ENCODE peak calls at places on chromosomes 12 and 14, in ten cellular contexts. I is prostate gland, J is GM12865, X is GM20000, E is fibroblast of villous mesenchyme, G is AG04449, A is endodermal cell, Q is astrocyte, T is fibroblast of lung, L is neural progenitor cell. D is an unnamed sample.
A peak's percentile ranks its signal among the peaks of the same experiment; 100 is the strongest.

GRCh38 chr14:106200539-106201310 is 674.3 kb downstream of the TMEM121 start:
- DNase-seq in E (no peak), A (no peak), L (no peak), G (no peak), J (no peak), X (no peak), Q (no peak), T (no peak), I (no peak), D (no peak)

GRCh38 chr12:16726879-16727278 is 120.9 kb upstream of the LMO3 start:
- DNase-seq in E (no peak), A (no peak), G (no peak), X (no peak), L (no peak), T (peak; percentile 84), I (no peak), Q (peak; percentile 82), J (no peak), D (no peak)

GRCh38 chr14:24052656-24053547 is 1.1 kb downstream of the CARMIL3 start:
- DNase-seq in T (no peak), J (no peak), E (no peak), X (no peak), G (no peak), I (no peak), L (no peak), Q (no peak), A (peak; percentile 21), D (no peak)

GRCh38 chr12:119176267-119177055 is 2.3 kb upstream of the HSPB8 start:
- DNase-seq in Q (peak; percentile 94), G (peak; percentile 74), T (peak; percentile 95), I (peak; percentile 83), A (peak; percentile 82), X (no peak), J (no peak), E (peak; percentile 91), L (peak; percentile 60), D (peak; percentile 86)

GRCh38 chr12:91406920-91407341 is 224.3 kb upstream of the DCN start:
- DNase-seq in A (peak; percentile 51), Q (peak; percentile 32), J (peak; percentile 76), G (no peak), I (no peak), X (peak; percentile 11), E (no peak), T (peak; percentile 36), L (no peak), D (peak; percentile 1)

GRCh38 chr14:55711171-55711811 is 131.3 kb downstream of the KTN1 start:
- DNase-seq in E (peak; percentile 36), X (no peak), T (peak; percentile 49), Q (peak; percentile 35), L (no peak), I (no peak), A (no peak), J (no peak), G (no peak), D (peak; percentile 36)

GRCh38 chr12:102021540-102022246 is 40.1 kb downstream of the WASHC3 start:
- DNase-seq in L (no peak), E (peak; percentile 63), J (no peak), Q (no peak), I (no peak), A (no peak), G (no peak), X (no peak), T (no peak), D (no peak)

GRCh38 chr12:89947437-89948265 is 239.0 kb upstream of the ATP2B1 start:
- DNase-seq in Q (peak; percentile 88), A (peak; percentile 58), L (no peak), X (no peak), I (no peak), T (peak; percentile 91), E (peak; percentile 97), G (peak; percentile 65), J (no peak), D (peak; percentile 88)

GRCh38 chr14:81535399-81536124 is 1.9 kb upstream of the SEL1L start:
- DNase-seq in J (peak; percentile 43), Q (no peak), T (no peak), I (no peak), A (no peak), L (no peak), X (peak; percentile 20), E (no peak), G (no peak), D (no peak)

GRCh38 chr12:127685476-127686234 is 581.3 kb upstream of the TMEM132C start:
- DNase-seq in L (no peak), J (no peak), X (no peak), E (no peak), I (no peak), T (no peak), Q (no peak), G (no peak), A (no peak), D (peak; percentile 25)

GRCh38 chr12:48917857-48918537 is 7.3 kb downstream of the FKBP11 start:
- DNase-seq in X (no peak), T (no peak), L (no peak), J (peak; percentile 20), G (no peak), I (no peak), Q (no peak), A (no peak), E (peak; percentile 24), D (peak; percentile 31)

GRCh38 chr14:106268013-106268727 is 741.8 kb downstream of the TMEM121 start:
- DNase-seq in J (peak; percentile 47), E (no peak), Q (no peak), T (no peak), L (no peak), G (no peak), A (no peak), I (no peak), X (no peak), D (no peak)

GRCh38 chr12:123071401-123072304 is 79.2 kb downstream of the PITPNM2 start:
- DNase-seq in E (peak; percentile 22), Q (no peak), G (no peak), T (no peak), J (no peak), I (no peak), L (peak; percentile 68), A (no peak), X (no peak), D (peak; percentile 40)

DNA sequence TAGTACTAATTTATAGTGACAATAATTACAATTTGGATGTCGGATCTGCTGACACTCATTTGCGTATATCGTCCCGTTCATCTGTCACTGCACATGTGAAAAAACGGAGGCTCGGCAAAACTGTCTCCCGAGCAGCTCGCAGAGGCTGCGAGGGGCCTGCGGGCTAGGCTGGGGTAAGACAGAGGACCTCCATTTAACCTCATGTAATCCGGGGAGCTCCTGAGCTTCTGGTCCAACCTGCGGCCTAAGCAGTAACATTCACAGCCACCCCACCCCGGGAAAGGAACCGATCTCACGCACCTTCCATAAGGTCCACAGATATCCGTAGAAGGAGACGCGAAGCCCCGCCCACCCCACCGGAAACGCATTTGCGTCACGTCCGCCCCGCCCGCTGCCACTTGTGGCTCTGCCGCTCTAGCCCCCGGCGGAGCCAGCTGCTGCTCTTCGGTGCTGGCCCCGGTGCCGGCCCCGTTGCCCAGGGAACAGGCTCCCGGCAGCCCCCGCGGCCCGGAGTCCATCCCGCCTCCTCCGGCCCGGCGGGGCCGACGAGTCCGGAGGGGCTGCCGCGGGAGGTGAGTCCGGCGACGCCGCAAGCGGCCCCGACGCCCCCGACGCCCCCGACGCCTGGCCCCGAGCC is at the start of the genes CINP and TECPR2:
- DNase-seq in G (peak; percentile 65), J (peak; percentile 97), X (peak; percentile 96), I (peak; percentile 98), L (peak; percentile 99), E (peak; percentile 96), Q (peak; percentile 85), T (peak; percentile 93), A (peak; percentile 99), D (peak; percentile 95)
- TF ChIP-seq CTCF in G (no peak), J (no peak), X (no peak), I (no peak), L (no peak), E (no peak), Q (no peak), T (no peak), A (no peak), D (no peak)

GRCh38 chr12:100993916-100994315 is 199.3 kb downstream of the ANO4 start:
- DNase-seq in L (peak; percentile 37), G (no peak), Q (no peak), I (no peak), E (no peak), T (no peak), A (no peak), X (no peak), J (no peak), D (no peak)
- TF ChIP-seq CTCF in L (peak; percentile 43), G (no peak), Q (no peak), I (no peak), E (no peak), T (no peak), A (peak; percentile 65), X (no peak), J (no peak), D (no peak)

GRCh38 chr12:57227315-57228115 is 2.0 kb upstream of the SHMT2 start:
- DNase-seq in T (no peak), Q (no peak), L (no peak), J (no peak), E (no peak), G (no peak), A (no peak), I (no peak), X (no peak), D (peak; percentile 50)

GRCh38 chr12:57229634-57230380 is at the start of gene SHMT2:
- DNase-seq in G (peak; percentile 78), E (peak; percentile 97), J (peak; percentile 98), T (peak; percentile 89), Q (peak; percentile 81), A (peak; percentile 99), I (peak; percentile 91), X (peak; percentile 97), L (peak; percentile 100), D (peak; percentile 96)

GRCh38 chr12:57231276-57232021 is 1.9 kb downstream of the SHMT2 start:
- DNase-seq in E (no peak), G (no peak), J (no peak), X (no peak), A (no peak), L (no peak), Q (no peak), T (no peak), I (no peak), D (no peak)

GRCh38 chr12:57230381-57231155 is 1.1 kb downstream of the SHMT2 start:
- DNase-seq in X (no peak), G (no peak), J (no peak), A (no peak), E (peak; percentile 31), L (no peak), I (no peak), T (no peak), Q (no peak), D (no peak)

GRCh38 chr12:57229041-57229633 is 374 bp upstream of the SHMT2 start:
- DNase-seq in E (peak; percentile 13), A (no peak), L (no peak), I (no peak), Q (no peak), T (no peak), X (no peak), G (no peak), J (peak; percentile 44), D (peak; percentile 47)
- TF ChIP-seq CTCF in E (peak; percentile 3), A (peak; percentile 36), L (no peak), I (peak; percentile 41), Q (no peak), T (no peak), X (no peak), G (no peak), J (no peak), D (no peak)

DNA sequence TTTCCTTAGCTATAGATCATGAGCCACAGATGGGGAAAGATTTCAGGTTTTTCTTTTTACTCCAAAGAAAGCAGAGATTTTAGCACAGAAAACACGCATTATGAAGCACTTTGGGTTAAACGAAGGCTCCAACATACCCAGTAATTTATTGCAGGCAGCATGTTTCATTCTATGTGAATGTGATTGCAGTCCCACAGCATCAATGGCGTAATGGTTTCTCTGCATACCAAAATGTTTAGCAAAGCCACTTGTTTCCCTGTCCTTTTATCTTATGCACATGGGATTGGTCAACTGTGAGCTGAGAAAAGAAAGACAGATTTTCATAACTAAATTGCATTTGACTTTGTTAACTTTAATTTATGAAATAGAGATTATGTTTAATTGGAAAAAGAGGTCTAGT is 124.7 kb upstream of the E2F7 start:
- DNase-seq in T (peak; percentile 93), X (no peak), A (no peak), Q (peak; percentile 92), I (no peak), L (no peak), G (peak; percentile 88), J (no peak), E (peak; percentile 66), D (peak; percentile 98)
- TF ChIP-seq CTCF in T (no peak), X (no peak), A (no peak), Q (no peak), I (no peak), L (no peak), G (no peak), J (no peak), E (no peak), D (no peak)